ENCODE peak calls at places on chromosomes 16 and 17, in five cellular contexts. N, I, B, E and P are unnamed samples.

GRCh38 chr16:23869052-23869451 is 33.3 kb downstream of the PRKCB start:
- DNase-seq in B (no peak), I (no peak), N (no peak), E (no peak), P (no peak)

GRCh38 chr17:798246-798645 is 16.1 kb downstream of the MRM3 start:
- DNase-seq in E (no peak), N (no peak), B (no peak), I (no peak), P (no peak)

GRCh38 chr17:29010586-29010985 is 4.8 kb upstream of the SEZ6 start:
- DNase-seq in E (no peak), B (no peak), I (no peak), N (no peak), P (no peak)

GRCh38 chr17:38871247-38871991 is 1.6 kb downstream of the LASP1 start:
- DNase-seq in B (peak; percentile 94), I (no peak), N (peak; percentile 83), E (no peak), P (peak; percentile 72)

GRCh38 chr17:48484850-48485249 is 46.0 kb downstream of the HOXB1 start:
- DNase-seq in I (no peak), E (no peak), N (no peak), B (no peak), P (peak; percentile 43)

GRCh38 chr17:46730679-46731078 is 87.8 kb downstream of the WNT3 start:
- DNase-seq in N (no peak), E (no peak), B (no peak), I (no peak), P (no peak)

GRCh38 chr17:58686980-58687379 is 4.9 kb downstream of the TEX14 start:
- DNase-seq in N (no peak), I (no peak), E (no peak), B (no peak), P (no peak)

GRCh38 chr17:30530346-30531025 is 53.3 kb downstream of the GOSR1 start:
- DNase-seq in N (peak; percentile 30), E (no peak), I (no peak), B (no peak), P (peak; percentile 63)

GRCh38 chr17:65599650-65600049 is 38.2 kb upstream of the AXIN2 start:
- DNase-seq in B (no peak), I (no peak), N (no peak), E (no peak), P (no peak)

GRCh38 chr17:49486012-49486641 is 9.0 kb upstream of the NGFR start:
- DNase-seq in E (no peak), N (no peak), I (no peak), B (no peak), P (no peak)

GRCh38 chr17:4786516-4786915 is 352 bp upstream of the VMO1 start:
- DNase-seq in E (no peak), B (no peak), I (no peak), N (no peak), P (no peak)

GRCh38 chr16:24776486-24777220 is 47.2 kb downstream of the TNRC6A start:
- DNase-seq in E (peak; percentile 22), B (no peak), N (peak; percentile 22), I (no peak), P (no peak)

GRCh38 chr16:349211-349610 is 3.3 kb downstream of the AXIN1 start:
- DNase-seq in N (no peak), E (no peak), B (no peak), I (no peak), P (peak; percentile 60)

GRCh38 chr17:36602030-36602737 is 801 bp downstream of the MRM1 start:
- DNase-seq in I (no peak), N (peak; percentile 27), B (peak; percentile 51), E (no peak), P (no peak)

GRCh38 chr16:87323727-87324410 is 6.7 kb upstream of the C16orf95 start:
- DNase-seq in I (no peak), B (no peak), E (no peak), N (no peak), P (no peak)

GRCh38 chr17:72592242-72592966 is 471.6 kb downstream of the SOX9 start:
- DNase-seq in E (peak; percentile 92), N (peak; percentile 42), I (no peak), B (peak; percentile 81), P (peak; percentile 72)

GRCh38 chr17:27390540-27390939 is 65.7 kb upstream of the KSR1 start:
- DNase-seq in B (no peak), I (no peak), E (no peak), N (no peak), P (no peak)

GRCh38 chr16:17375388-17376304 is 95.1 kb downstream of the XYLT1 start:
- DNase-seq in E (peak; percentile 96), N (no peak), B (peak; percentile 52), I (no peak), P (no peak)

GRCh38 chr17:81057079-81057730 is 22.3 kb downstream of the BAIAP2 start:
- DNase-seq in B (peak; percentile 76), E (peak; percentile 71), I (no peak), N (peak; percentile 56), P (peak; percentile 23)

GRCh38 chr17:35630530-35631148 is 43.5 kb downstream of the AP2B1 start:
- DNase-seq in N (peak; percentile 88), B (no peak), E (no peak), I (no peak), P (peak; percentile 45)